ENCODE peak calls at places on chromosomes 12 and 14, in seven cellular contexts. N is mammary epithelial cell, X is neuronal stem cell, S is adipocyte, M is PC-3, V is SK-N-SH, G is mesendoderm. R is an unnamed sample.

GRCh38 chr14:80567905-80568512 is 356.7 kb upstream of the DIO2 start:
- DNase-seq in S (peak; percentile 30), N (peak; percentile 96), G (peak; percentile 14), V (no peak), X (no peak), M (peak; percentile 96), R (no peak)

GRCh38 chr12:84874125-84874824 is 38.3 kb downstream of the SLC6A15 start:
- DNase-seq in G (peak; percentile 50), X (peak; percentile 55), M (peak; percentile 81), N (peak; percentile 42), S (peak; percentile 89), V (peak; percentile 38), R (no peak)

GRCh38 chr14:76876076-76876475 is 49.9 kb downstream of the LRRC74A start:
- DNase-seq in X (peak; percentile 65), V (peak; percentile 86), G (peak; percentile 83), S (peak; percentile 88), N (peak; percentile 63), M (peak; percentile 87), R (peak; percentile 76)

GRCh38 chr14:103427485-103428443 is 42.5 kb downstream of the MARK3 start:
- DNase-seq in G (peak; percentile 95), V (no peak), X (no peak), N (peak; percentile 52), S (no peak), M (peak; percentile 52), R (no peak)

GRCh38 chr12:12902036-12902435 is 10.7 kb downstream of the GPRC5A start:
- DNase-seq in G (no peak), S (peak; percentile 60), M (peak; percentile 57), V (no peak), N (peak; percentile 61), X (no peak), R (no peak)

GRCh38 chr14:101780390-101780789 is 18.9 kb downstream of the PPP2R5C start:
- DNase-seq in G (no peak), M (no peak), X (no peak), V (no peak), N (no peak), S (no peak), R (no peak)

GRCh38 chr14:29937116-29937515 is 9.5 kb upstream of the PRKD1 start:
- DNase-seq in X (no peak), M (peak; percentile 6), V (no peak), G (peak; percentile 84), S (no peak), N (peak; percentile 24), R (no peak)

GRCh38 chr12:3698218-3698974 is 54.5 kb downstream of the CRACR2A start:
- DNase-seq in X (no peak), V (peak; percentile 48), M (peak; percentile 80), S (peak; percentile 88), N (peak; percentile 84), G (no peak), R (no peak)

GRCh38 chr12:100675432-100675831 is 101.9 kb downstream of the GAS2L3 start:
- DNase-seq in N (peak; percentile 40), S (peak; percentile 79), V (peak; percentile 40), G (no peak), M (peak; percentile 77), X (no peak), R (no peak)

GRCh38 chr14:100872241-100872640 is 31.3 kb downstream of the RTL1 start:
- DNase-seq in G (no peak), M (no peak), X (no peak), N (no peak), V (no peak), S (no peak), R (no peak)

GRCh38 chr12:51819851-51820720 is 28.4 kb downstream of the FIGNL2 start:
- DNase-seq in X (no peak), N (no peak), G (no peak), M (no peak), V (peak; percentile 54), S (no peak), R (no peak)
- H3K9ac ChIP-seq in X (peak overlapping the region; percentile 87), N (no peak overlapping the region), G (peak overlapping the region; percentile 81), M (peak overlapping the region; percentile 90), V (peak overlapping the region; percentile 41), S (no peak overlapping the region), R (peak overlapping the region; percentile 69)

GRCh38 chr12:6230321-6231110 is 30.3 kb downstream of the CD9 start:
- DNase-seq in M (peak; percentile 47), G (no peak), N (peak; percentile 89), S (peak; percentile 27), X (no peak), V (no peak), R (no peak)
- H3K9ac ChIP-seq in M (peak overlapping the region; percentile 86), G (no peak overlapping the region), N (peak overlapping the region; percentile 84), S (peak overlapping the region; percentile 76), X (no peak overlapping the region), V (no peak overlapping the region), R (no peak overlapping the region)

DNA sequence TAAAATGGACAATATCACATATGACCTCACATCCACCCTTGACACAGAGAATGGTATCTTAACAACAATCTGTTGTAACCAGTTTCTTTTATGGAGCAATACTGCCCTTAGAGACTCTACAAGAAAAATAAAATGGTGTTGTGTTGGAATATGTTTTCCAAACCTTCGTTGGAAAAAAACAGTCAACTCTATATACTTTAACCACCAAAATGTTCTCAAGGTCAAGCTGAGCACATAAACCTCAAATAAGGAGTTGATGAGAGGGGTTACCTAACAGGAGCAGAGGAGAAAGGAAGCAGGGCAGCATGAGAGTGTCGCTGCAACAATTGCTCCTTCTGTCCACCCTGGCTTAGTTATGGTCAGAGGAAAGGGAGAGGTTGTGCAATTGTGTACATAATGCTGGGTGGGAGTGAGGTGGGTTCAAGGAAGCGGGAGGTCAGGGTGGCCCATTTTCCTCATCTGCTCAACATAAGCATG is 179.2 kb upstream of the BMP4 start:
- DNase-seq in X (no peak), G (no peak), M (no peak), S (no peak), V (no peak), N (no peak), R (no peak)
- H3K9ac ChIP-seq in X (no peak overlapping the region), G (no peak overlapping the region), M (no peak overlapping the region), S (peak overlapping the region; percentile 19), V (no peak overlapping the region), N (no peak overlapping the region), R (no peak overlapping the region)

GRCh38 chr12:79266511-79267129 is 402.0 kb downstream of the SYT1 start:
- DNase-seq in N (no peak), S (no peak), X (no peak), G (no peak), V (no peak), M (no peak), R (no peak)
- H3K9ac ChIP-seq in N (no peak overlapping the region), S (no peak overlapping the region), X (no peak overlapping the region), G (no peak overlapping the region), V (no peak overlapping the region), M (no peak overlapping the region), R (no peak overlapping the region)

DNA sequence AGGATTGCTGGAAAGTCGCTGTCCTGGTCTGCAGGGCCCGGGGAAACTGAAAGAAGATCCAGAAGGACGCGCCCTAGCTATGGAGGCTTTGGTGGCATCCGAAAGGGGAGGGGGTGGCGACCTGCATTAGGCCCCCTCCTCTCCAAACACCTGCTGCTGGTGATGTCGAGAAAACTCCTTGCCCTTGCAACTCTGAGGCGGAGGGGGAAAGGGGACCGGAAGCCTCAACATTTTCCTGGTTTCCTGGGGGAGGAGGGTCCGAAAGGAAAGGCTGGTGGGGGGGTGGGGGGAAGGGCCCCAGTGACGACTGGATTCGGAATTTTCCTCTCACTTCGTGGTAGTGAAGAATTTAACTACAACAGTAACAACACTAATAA is 421.1 kb downstream of the VRK1 start:
- DNase-seq in N (no peak), S (no peak), V (no peak), M (no peak), G (peak; percentile 59), X (no peak), R (peak; percentile 15)
- H3K9ac ChIP-seq in N (no peak overlapping the region), S (no peak overlapping the region), V (no peak overlapping the region), M (no peak overlapping the region), G (peak overlapping the region; percentile 78), X (peak overlapping the region; percentile 73), R (no peak overlapping the region)